ENCODE peak calls at places on chromosomes 1 and 21, in nine cellular contexts. Y, X, L, P, A, W, F, V and C are unnamed samples. For H3K4me1, the result is how much of the 10 kb centered on the place peaks cover.

GRCh38 chr1:228463559-228464455 is 23.4 kb upstream of the RNF187 start:
- DNase-seq in Y (no peak), X (peak), L (peak), P (peak), A (peak), W (peak), F (peak), V (peak), C (peak)

GRCh38 chr21:46005081-46005480 is 23.5 kb downstream of the COL6A1 start:
- DNase-seq in Y (no peak), X (no peak), L (no peak), P (no peak), A (no peak), W (peak), F (peak), V (no peak), C (no peak)

GRCh38 chr1:23394664-23395063 is 25.0 kb upstream of the ZNF436 start:
- DNase-seq in Y (no peak), X (no peak), L (peak), P (peak), A (no peak), W (peak), F (peak), V (peak), C (no peak)

GRCh38 chr1:21912038-21912758 is 24.9 kb downstream of the HSPG2 start:
- DNase-seq in Y (no peak), X (no peak), L (no peak), P (no peak), A (no peak), W (no peak), F (no peak), V (no peak), C (no peak)

GRCh38 chr1:245614986-245615385 is 460.2 kb downstream of the KIF26B start:
- DNase-seq in Y (no peak), X (no peak), L (no peak), P (no peak), A (no peak), W (no peak), F (peak), V (no peak), C (no peak)

GRCh38 chr1:91744973-91745648 is 140.8 kb downstream of the TGFBR3 start:
- DNase-seq in Y (no peak), X (no peak), L (no peak), P (no peak), A (no peak), W (no peak), F (no peak), V (peak), C (no peak)

GRCh38 chr1:42942444-42942843 is 16.2 kb downstream of the SLC2A1 start:
- DNase-seq in Y (no peak), X (no peak), L (no peak), P (no peak), A (no peak), W (no peak), F (no peak), V (no peak), C (peak)

GRCh38 chr1:50983403-50983802 is 13.4 kb downstream of the CDKN2C start:
- DNase-seq in Y (no peak), X (no peak), L (no peak), P (no peak), A (no peak), W (no peak), F (no peak), V (no peak), C (no peak)

GRCh38 chr21:27814226-27814625 is 847.3 kb upstream of the ADAMTS5 start:
- DNase-seq in Y (no peak), X (no peak), L (no peak), P (no peak), A (no peak), W (no peak), F (no peak), V (no peak), C (no peak)

GRCh38 chr1:228867093-228867950 is 132.0 kb downstream of the RHOU start:
- DNase-seq in Y (no peak), X (no peak), L (no peak), P (no peak), A (no peak), W (peak), F (no peak), V (peak), C (no peak)

GRCh38 chr1:221573727-221574126 is 168.2 kb downstream of the DUSP10 start:
- DNase-seq in Y (no peak), X (no peak), L (no peak), P (no peak), A (no peak), W (no peak), F (no peak), V (no peak), C (no peak)

GRCh38 chr1:51661081-51661518 is 44.2 kb downstream of the OSBPL9 start:
- DNase-seq in Y (peak), X (no peak), L (no peak), P (no peak), A (no peak), W (no peak), F (peak), V (peak), C (no peak)

GRCh38 chr1:116425987-116426386 is 52.9 kb downstream of the ATP1A1 start:
- DNase-seq in Y (no peak), X (no peak), L (no peak), P (no peak), A (no peak), W (no peak), F (no peak), V (no peak), C (no peak)

GRCh38 chr1:182235604-182235951 is 156.0 kb downstream of the GLUL start:
- DNase-seq in Y (no peak), X (no peak), L (no peak), P (no peak), A (no peak), W (no peak), F (no peak), V (no peak), C (no peak)

GRCh38 chr1:182662121-182662890 is 22.1 kb downstream of the RGS8 start:
- DNase-seq in Y (no peak), X (no peak), L (peak), P (peak), A (no peak), W (no peak), F (no peak), V (no peak), C (peak)

GRCh38 chr1:198157847-198158765 is 1.3 kb downstream of the NEK7 start:
- DNase-seq in Y (peak), X (peak), L (peak), P (peak), A (no peak), W (peak), F (peak), V (peak), C (peak)

GRCh38 chr1:63713627-63714481 is 60.0 kb upstream of the ROR1 start:
- DNase-seq in Y (peak), X (peak), L (peak), P (no peak), A (peak), W (no peak), F (peak), V (no peak), C (no peak)

GRCh38 chr1:221722254-221723017 is 19.5 kb downstream of the DUSP10 start:
- DNase-seq in Y (no peak), X (no peak), L (no peak), P (no peak), A (no peak), W (no peak), F (no peak), V (no peak), C (no peak)

GRCh38 chr21:28521932-28522826 is 470.5 kb downstream of the LTN1 start:
- DNase-seq in Y (peak), X (peak), L (peak), P (peak), A (no peak), W (peak), F (peak), V (peak), C (peak)

GRCh38 chr1:205492201-205492667 is 12.2 kb upstream of the CDK18 start:
- DNase-seq in Y (peak), X (no peak), L (no peak), P (no peak), A (no peak), W (no peak), F (no peak), V (no peak), C (no peak)

GRCh38 chr1:156700731-156701130 is 4.7 kb downstream of the CRABP2 start:
- DNase-seq in Y (no peak), X (no peak), L (no peak), P (no peak), A (no peak), W (no peak), F (no peak), V (no peak), C (no peak)

GRCh38 chr1:21242846-21243245 is 47.4 kb downstream of the ECE1 start:
- DNase-seq in Y (peak), X (no peak), L (no peak), P (no peak), A (no peak), W (no peak), F (no peak), V (no peak), C (no peak)

GRCh38 chr1:89844860-89845259 is 24.0 kb downstream of the LRRC8D start:
- DNase-seq in Y (no peak), X (no peak), L (no peak), P (no peak), A (no peak), W (no peak), F (no peak), V (no peak), C (no peak)
- H3K4me1 ChIP-seq in Y (under half), X (under half), L (under half), P (under half), A (under half), W (under half), F (under half), V (under half), C (under half)

GRCh38 chr1:55279627-55280026 is 64.5 kb upstream of the USP24 start:
- DNase-seq in Y (no peak), X (no peak), L (no peak), P (no peak), A (no peak), W (no peak), F (no peak), V (no peak), C (no peak)
- TF ChIP-seq EZH2phosphoT487 in Y (no peak), X (no peak), L (no peak), P (no peak), A (no peak), W (no peak), F (no peak), V (no peak), C (no peak)

DNA sequence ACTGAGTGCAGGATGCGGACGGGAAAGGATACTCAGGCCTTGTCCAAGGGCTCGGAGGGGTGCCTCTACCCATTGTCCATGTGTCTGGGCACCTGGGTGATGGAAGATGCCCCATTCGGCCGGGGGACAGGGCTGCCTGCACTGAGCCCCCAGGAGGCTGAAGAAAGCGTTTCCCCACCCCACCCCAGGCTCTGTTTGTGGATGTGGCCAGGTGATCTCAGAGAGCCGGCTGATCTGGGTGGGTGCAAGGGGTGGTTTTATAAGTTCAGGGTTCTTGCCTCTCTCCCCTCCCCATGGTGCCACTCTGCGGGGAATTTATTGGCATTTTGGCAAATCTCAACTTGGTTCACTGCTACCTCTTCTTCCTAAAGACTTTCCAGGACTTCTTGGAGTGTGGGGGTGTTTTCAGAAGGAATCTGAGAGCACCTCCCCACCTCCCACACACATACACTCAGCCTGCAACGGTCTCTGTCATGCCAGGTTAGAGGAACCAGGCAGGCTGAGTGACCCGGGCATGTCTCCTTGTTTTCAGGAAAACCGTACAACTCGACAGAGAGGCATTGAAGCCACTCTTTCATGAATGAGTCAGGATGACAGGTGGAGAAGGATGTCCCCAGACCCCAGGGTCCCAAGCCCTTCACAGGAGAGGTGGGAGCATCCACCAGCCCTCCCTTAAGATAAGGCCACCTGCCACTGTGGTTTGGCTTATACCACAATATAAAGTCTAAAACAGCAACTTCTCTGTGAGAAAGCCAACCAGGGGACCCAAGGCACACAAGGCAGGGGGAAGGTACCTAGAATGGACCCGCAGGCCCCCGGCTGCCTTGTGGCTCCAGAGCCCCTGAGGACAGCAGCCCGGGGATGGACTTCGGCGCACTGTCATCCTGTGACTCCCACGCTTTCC is 174.9 kb downstream of the ETS2 start:
- DNase-seq in Y (no peak), X (no peak), L (no peak), P (no peak), A (no peak), W (no peak), F (no peak), V (no peak), C (no peak)
- H3K4me2 ChIP-seq in Y (no peak), X (no peak), L (no peak), P (peak), A (no peak), W (no peak), F (no peak), V (no peak), C (no peak)

GRCh38 chr1:169105434-169106094 is 926 bp upstream of the ATP1B1 start:
- DNase-seq in Y (peak), X (peak), L (peak), P (peak), A (no peak), W (peak), F (peak), V (peak), C (peak)
- H3K4me1 ChIP-seq in Y (under half), X (under half), L (under half), P (under half), A (under half), W (half or more), F (under half), V (under half), C (under half)

DNA sequence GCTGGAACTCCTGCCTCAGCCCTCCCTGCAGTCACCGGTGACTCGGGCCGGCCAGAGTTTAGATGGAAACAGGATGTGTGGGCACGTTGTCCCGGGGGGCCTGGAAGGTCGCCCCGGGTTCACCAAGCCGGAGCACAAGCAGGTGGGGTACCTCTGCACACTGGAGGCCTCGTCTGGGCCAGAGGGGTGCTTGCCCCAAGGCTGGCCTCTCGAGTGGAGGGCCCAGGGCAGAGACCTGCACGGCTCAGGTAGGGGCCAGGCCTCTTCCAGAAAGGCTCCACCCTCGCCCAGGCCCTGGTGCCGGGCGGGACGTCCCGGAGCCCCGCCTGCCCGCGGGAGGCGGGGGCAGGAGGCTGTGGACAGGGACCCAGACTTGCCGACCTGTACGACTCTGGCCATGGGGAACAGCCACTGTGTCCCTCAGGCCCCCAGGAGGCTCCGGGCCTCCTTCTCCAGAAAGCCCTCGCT is at the start of gene PLEKHN1:
- DNase-seq in Y (peak), X (peak), L (no peak), P (peak), A (no peak), W (no peak), F (peak), V (peak), C (no peak)
- TF ChIP-seq EZH2phosphoT487 in Y (no peak), X (no peak), L (no peak), P (no peak), A (no peak), W (no peak), F (no peak), V (no peak), C (no peak)

GRCh38 chr1:167705250-167705649 is 16.5 kb upstream of the MPZL1 start:
- DNase-seq in Y (no peak), X (no peak), L (peak), P (peak), A (no peak), W (no peak), F (no peak), V (no peak), C (no peak)
- H3K4me2 ChIP-seq in Y (no peak), X (no peak), L (peak), P (peak), A (no peak), W (no peak), F (no peak), V (no peak), C (no peak)

GRCh38 chr1:207824691-207825090 is 72.8 kb downstream of the CD46 start:
- DNase-seq in Y (no peak), X (no peak), L (no peak), P (no peak), A (no peak), W (no peak), F (peak), V (no peak), C (no peak)

GRCh38 chr1:207823880-207824566 is 72.2 kb downstream of the CD46 start:
- DNase-seq in Y (peak), X (peak), L (peak), P (peak), A (peak), W (peak), F (peak), V (peak), C (peak)

GRCh38 chr1:207825719-207826556 is 74.1 kb downstream of the CD46 start:
- DNase-seq in Y (peak), X (peak), L (no peak), P (no peak), A (no peak), W (no peak), F (no peak), V (no peak), C (peak)

GRCh38 chr1:207826557-207827487 is 75.0 kb downstream of the CD46 start:
- DNase-seq in Y (peak), X (no peak), L (no peak), P (no peak), A (no peak), W (no peak), F (no peak), V (peak), C (peak)

GRCh38 chr1:207825296-207825695 is 73.4 kb downstream of the CD46 start:
- DNase-seq in Y (no peak), X (no peak), L (no peak), P (no peak), A (no peak), W (no peak), F (no peak), V (no peak), C (no peak)
- H3K4me1 ChIP-seq in Y (under half), X (half or more), L (under half), P (under half), A (under half), W (under half), F (under half), V (under half), C (half or more)